ENCODE peak calls at places on chromosome 15, in seven cellular contexts. One of them, this sample, is unnamed.
A peak's percentile ranks its signal among the peaks of the same experiment; 100 is the strongest.

GRCh38 chr15:57510647-57511046 is 81.1 kb upstream of the MYZAP start:
- DNase-seq in coronary artery: no peak
- DNase-seq in right atrium auricular region: peak; percentile 80
- DNase-seq in AG04450: peak; percentile 85
- DNase-seq in body of pancreas: peak; percentile 92
- DNase-seq in tibial nerve: no peak
- DNase-seq in choroid plexus epithelial cell: peak; percentile 91
- DNase-seq in this sample: peak; percentile 18

GRCh38 chr15:61929452-61929851 is 130.8 kb downstream of the VPS13C start:
- DNase-seq in tibial nerve: no peak
- DNase-seq in body of pancreas: no peak
- DNase-seq in coronary artery: no peak
- DNase-seq in AG04450: no peak
- DNase-seq in right atrium auricular region: no peak
- DNase-seq in choroid plexus epithelial cell: no peak
- DNase-seq in this sample: no peak

GRCh38 chr15:99123706-99124451 is 19.0 kb downstream of the SYNM start:
- DNase-seq in right atrium auricular region: peak; percentile 93
- DNase-seq in tibial nerve: peak; percentile 72
- DNase-seq in coronary artery: peak; percentile 96
- DNase-seq in body of pancreas: peak; percentile 82
- DNase-seq in choroid plexus epithelial cell: peak; percentile 89
- DNase-seq in AG04450: peak; percentile 83
- DNase-seq in this sample: peak; percentile 93

GRCh38 chr15:51312754-51313390 is 25.5 kb downstream of the CYP19A1 start:
- DNase-seq in right atrium auricular region: no peak
- DNase-seq in tibial nerve: no peak
- DNase-seq in body of pancreas: no peak
- DNase-seq in coronary artery: peak; percentile 62
- DNase-seq in choroid plexus epithelial cell: no peak
- DNase-seq in AG04450: no peak
- DNase-seq in this sample: no peak

GRCh38 chr15:63374686-63375520 is 6.7 kb downstream of the CA12 start:
- DNase-seq in tibial nerve: peak; percentile 57
- DNase-seq in AG04450: peak; percentile 49
- DNase-seq in right atrium auricular region: peak; percentile 73
- DNase-seq in choroid plexus epithelial cell: peak; percentile 86
- DNase-seq in coronary artery: peak; percentile 67
- DNase-seq in body of pancreas: no peak
- DNase-seq in this sample: no peak

GRCh38 chr15:29139540-29140459 is 129.8 kb downstream of the NSMCE3 start:
- DNase-seq in right atrium auricular region: no peak
- DNase-seq in AG04450: no peak
- DNase-seq in tibial nerve: no peak
- DNase-seq in choroid plexus epithelial cell: peak; percentile 63
- DNase-seq in coronary artery: peak; percentile 65
- DNase-seq in body of pancreas: peak; percentile 70
- DNase-seq in this sample: no peak

GRCh38 chr15:39133201-39133600 is 447.7 kb upstream of the THBS1 start:
- DNase-seq in body of pancreas: no peak
- DNase-seq in right atrium auricular region: no peak
- DNase-seq in choroid plexus epithelial cell: peak; percentile 85
- DNase-seq in coronary artery: no peak
- DNase-seq in tibial nerve: no peak
- DNase-seq in AG04450: peak; percentile 56
- DNase-seq in this sample: peak; percentile 89

GRCh38 chr15:65338366-65338765 is 33.9 kb downstream of the RNU5B-1 start:
- DNase-seq in right atrium auricular region: no peak
- DNase-seq in AG04450: no peak
- DNase-seq in tibial nerve: no peak
- DNase-seq in coronary artery: no peak
- DNase-seq in body of pancreas: no peak
- DNase-seq in choroid plexus epithelial cell: no peak
- DNase-seq in this sample: no peak

GRCh38 chr15:92819312-92820232 is 80.6 kb upstream of the CHD2 start:
- DNase-seq in tibial nerve: no peak
- DNase-seq in coronary artery: no peak
- DNase-seq in AG04450: no peak
- DNase-seq in right atrium auricular region: no peak
- DNase-seq in body of pancreas: no peak
- DNase-seq in choroid plexus epithelial cell: peak; percentile 22
- DNase-seq in this sample: no peak

GRCh38 chr15:23690450-23690852 is 3.3 kb upstream of the NDN start:
- DNase-seq in coronary artery: no peak
- DNase-seq in AG04450: peak; percentile 49
- DNase-seq in right atrium auricular region: no peak
- DNase-seq in tibial nerve: peak; percentile 43
- DNase-seq in choroid plexus epithelial cell: peak; percentile 41
- DNase-seq in body of pancreas: peak; percentile 81
- DNase-seq in this sample: peak; percentile 8

GRCh38 chr15:58582150-58582549 is 150.4 kb downstream of the LIPC start:
- DNase-seq in AG04450: no peak
- DNase-seq in coronary artery: no peak
- DNase-seq in choroid plexus epithelial cell: no peak
- DNase-seq in tibial nerve: no peak
- DNase-seq in right atrium auricular region: no peak
- DNase-seq in body of pancreas: no peak
- DNase-seq in this sample: no peak

GRCh38 chr15:32952062-32952461 is 234.3 kb downstream of the GREM1 start:
- DNase-seq in right atrium auricular region: no peak
- DNase-seq in body of pancreas: no peak
- DNase-seq in choroid plexus epithelial cell: no peak
- DNase-seq in AG04450: no peak
- DNase-seq in coronary artery: no peak
- DNase-seq in tibial nerve: no peak
- DNase-seq in this sample: no peak

GRCh38 chr15:40878785-40879184 is 4.8 kb upstream of the RHOV start:
- DNase-seq in body of pancreas: no peak
- DNase-seq in choroid plexus epithelial cell: peak; percentile 54
- DNase-seq in tibial nerve: no peak
- DNase-seq in right atrium auricular region: no peak
- DNase-seq in AG04450: no peak
- DNase-seq in coronary artery: no peak
- DNase-seq in this sample: no peak

GRCh38 chr15:41983621-41984571 is 11.5 kb upstream of the EHD4 start:
- DNase-seq in right atrium auricular region: no peak
- DNase-seq in coronary artery: peak; percentile 46
- DNase-seq in AG04450: no peak
- DNase-seq in choroid plexus epithelial cell: no peak
- DNase-seq in body of pancreas: no peak
- DNase-seq in tibial nerve: no peak
- DNase-seq in this sample: no peak

GRCh38 chr15:57485869-57486268 is 105.8 kb upstream of the MYZAP start:
- DNase-seq in coronary artery: no peak
- DNase-seq in choroid plexus epithelial cell: peak; percentile 59
- DNase-seq in tibial nerve: no peak
- DNase-seq in body of pancreas: peak; percentile 88
- DNase-seq in AG04450: peak; percentile 47
- DNase-seq in right atrium auricular region: no peak
- DNase-seq in this sample: no peak

DNA sequence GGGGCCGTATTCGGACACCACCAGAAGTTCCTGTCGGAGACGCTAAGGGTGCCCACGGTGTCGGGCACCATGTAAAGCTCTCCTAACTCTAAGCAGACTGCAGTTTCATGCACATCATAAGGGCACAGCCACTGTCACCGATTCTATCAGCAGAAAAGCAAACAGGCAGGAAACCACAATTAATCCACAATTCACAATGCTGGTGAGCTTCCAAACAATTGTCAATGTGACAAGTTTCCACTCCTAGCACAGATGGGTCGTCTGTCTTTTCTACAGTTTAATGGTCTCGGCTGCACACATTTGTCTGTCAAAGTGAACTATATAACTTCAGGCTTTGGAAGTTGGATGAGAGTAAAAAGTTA is 8.8 kb upstream of the OCA2 start:
- DNase-seq in tibial nerve: no peak
- DNase-seq in body of pancreas: no peak
- DNase-seq in coronary artery: no peak
- DNase-seq in choroid plexus epithelial cell: no peak
- DNase-seq in right atrium auricular region: no peak
- DNase-seq in AG04450: no peak
- DNase-seq in this sample: no peak
- H3K4me3 ChIP-seq in tibial nerve: no peak overlapping the region
- H3K4me3 ChIP-seq in body of pancreas: no peak overlapping the region
- H3K4me3 ChIP-seq in coronary artery: peak overlapping the region; percentile 71
- H3K4me3 ChIP-seq in choroid plexus epithelial cell: no peak overlapping the region
- H3K4me3 ChIP-seq in right atrium auricular region: no peak overlapping the region
- H3K4me3 ChIP-seq in AG04450: no peak overlapping the region
- H3K4me3 ChIP-seq in this sample: no peak overlapping the region

GRCh38 chr15:54816406-54816805 is 380.3 kb downstream of the RSL24D1 start:
- DNase-seq in coronary artery: no peak
- DNase-seq in right atrium auricular region: no peak
- DNase-seq in tibial nerve: no peak
- DNase-seq in AG04450: no peak
- DNase-seq in choroid plexus epithelial cell: no peak
- DNase-seq in body of pancreas: no peak
- DNase-seq in this sample: no peak

GRCh38 chr15:54820098-54820497 is 376.6 kb downstream of the RSL24D1 start:
- DNase-seq in body of pancreas: no peak
- DNase-seq in choroid plexus epithelial cell: no peak
- DNase-seq in AG04450: no peak
- DNase-seq in tibial nerve: no peak
- DNase-seq in right atrium auricular region: no peak
- DNase-seq in coronary artery: no peak
- DNase-seq in this sample: no peak

GRCh38 chr15:54810496-54810895 is 386.2 kb downstream of the RSL24D1 start:
- DNase-seq in choroid plexus epithelial cell: no peak
- DNase-seq in coronary artery: no peak
- DNase-seq in tibial nerve: no peak
- DNase-seq in AG04450: no peak
- DNase-seq in right atrium auricular region: no peak
- DNase-seq in body of pancreas: no peak
- DNase-seq in this sample: no peak

GRCh38 chr15:54812383-54812782 is 384.4 kb downstream of the RSL24D1 start:
- DNase-seq in coronary artery: no peak
- DNase-seq in body of pancreas: no peak
- DNase-seq in AG04450: no peak
- DNase-seq in right atrium auricular region: no peak
- DNase-seq in choroid plexus epithelial cell: no peak
- DNase-seq in tibial nerve: no peak
- DNase-seq in this sample: no peak

GRCh38 chr15:54815546-54815945 is 381.2 kb downstream of the RSL24D1 start:
- DNase-seq in choroid plexus epithelial cell: no peak
- DNase-seq in right atrium auricular region: no peak
- DNase-seq in body of pancreas: no peak
- DNase-seq in AG04450: no peak
- DNase-seq in tibial nerve: no peak
- DNase-seq in coronary artery: no peak
- DNase-seq in this sample: no peak
- TF ChIP-seq CTCF in choroid plexus epithelial cell: no peak
- TF ChIP-seq CTCF in right atrium auricular region: no peak
- TF ChIP-seq CTCF in body of pancreas: no peak
- TF ChIP-seq CTCF in AG04450: no peak
- TF ChIP-seq CTCF in tibial nerve: no peak
- TF ChIP-seq CTCF in coronary artery: no peak
- TF ChIP-seq CTCF in this sample: no peak

GRCh38 chr15:85333132-85333831 is 47.1 kb upstream of the AKAP13 start:
- DNase-seq in AG04450: peak; percentile 84
- DNase-seq in right atrium auricular region: no peak
- DNase-seq in coronary artery: no peak
- DNase-seq in body of pancreas: no peak
- DNase-seq in choroid plexus epithelial cell: peak; percentile 94
- DNase-seq in tibial nerve: no peak
- DNase-seq in this sample: peak; percentile 79

GRCh38 chr15:85330941-85331588 is 49.3 kb upstream of the AKAP13 start:
- DNase-seq in choroid plexus epithelial cell: peak; percentile 99
- DNase-seq in tibial nerve: peak; percentile 87
- DNase-seq in right atrium auricular region: peak; percentile 94
- DNase-seq in AG04450: no peak
- DNase-seq in coronary artery: peak; percentile 90
- DNase-seq in body of pancreas: peak; percentile 92
- DNase-seq in this sample: peak; percentile 80

GRCh38 chr15:85329561-85330421 is 50.6 kb upstream of the AKAP13 start:
- DNase-seq in body of pancreas: peak; percentile 35
- DNase-seq in choroid plexus epithelial cell: peak; percentile 83
- DNase-seq in right atrium auricular region: no peak
- DNase-seq in AG04450: no peak
- DNase-seq in tibial nerve: peak; percentile 21
- DNase-seq in coronary artery: no peak
- DNase-seq in this sample: no peak

GRCh38 chr15:85334241-85334640 is 46.2 kb upstream of the AKAP13 start:
- DNase-seq in tibial nerve: no peak
- DNase-seq in body of pancreas: no peak
- DNase-seq in right atrium auricular region: no peak
- DNase-seq in coronary artery: no peak
- DNase-seq in choroid plexus epithelial cell: no peak
- DNase-seq in AG04450: no peak
- DNase-seq in this sample: no peak

GRCh38 chr15:85331666-85332261 is 48.6 kb upstream of the AKAP13 start:
- DNase-seq in right atrium auricular region: no peak
- DNase-seq in body of pancreas: no peak
- DNase-seq in coronary artery: no peak
- DNase-seq in tibial nerve: no peak
- DNase-seq in AG04450: no peak
- DNase-seq in choroid plexus epithelial cell: no peak
- DNase-seq in this sample: no peak
- H3K4me3 ChIP-seq in right atrium auricular region: no peak overlapping the region
- H3K4me3 ChIP-seq in body of pancreas: no peak overlapping the region
- H3K4me3 ChIP-seq in coronary artery: peak overlapping the region; percentile 4
- H3K4me3 ChIP-seq in tibial nerve: no peak overlapping the region
- H3K4me3 ChIP-seq in AG04450: no peak overlapping the region
- H3K4me3 ChIP-seq in choroid plexus epithelial cell: no peak overlapping the region
- H3K4me3 ChIP-seq in this sample: no peak overlapping the region

DNA sequence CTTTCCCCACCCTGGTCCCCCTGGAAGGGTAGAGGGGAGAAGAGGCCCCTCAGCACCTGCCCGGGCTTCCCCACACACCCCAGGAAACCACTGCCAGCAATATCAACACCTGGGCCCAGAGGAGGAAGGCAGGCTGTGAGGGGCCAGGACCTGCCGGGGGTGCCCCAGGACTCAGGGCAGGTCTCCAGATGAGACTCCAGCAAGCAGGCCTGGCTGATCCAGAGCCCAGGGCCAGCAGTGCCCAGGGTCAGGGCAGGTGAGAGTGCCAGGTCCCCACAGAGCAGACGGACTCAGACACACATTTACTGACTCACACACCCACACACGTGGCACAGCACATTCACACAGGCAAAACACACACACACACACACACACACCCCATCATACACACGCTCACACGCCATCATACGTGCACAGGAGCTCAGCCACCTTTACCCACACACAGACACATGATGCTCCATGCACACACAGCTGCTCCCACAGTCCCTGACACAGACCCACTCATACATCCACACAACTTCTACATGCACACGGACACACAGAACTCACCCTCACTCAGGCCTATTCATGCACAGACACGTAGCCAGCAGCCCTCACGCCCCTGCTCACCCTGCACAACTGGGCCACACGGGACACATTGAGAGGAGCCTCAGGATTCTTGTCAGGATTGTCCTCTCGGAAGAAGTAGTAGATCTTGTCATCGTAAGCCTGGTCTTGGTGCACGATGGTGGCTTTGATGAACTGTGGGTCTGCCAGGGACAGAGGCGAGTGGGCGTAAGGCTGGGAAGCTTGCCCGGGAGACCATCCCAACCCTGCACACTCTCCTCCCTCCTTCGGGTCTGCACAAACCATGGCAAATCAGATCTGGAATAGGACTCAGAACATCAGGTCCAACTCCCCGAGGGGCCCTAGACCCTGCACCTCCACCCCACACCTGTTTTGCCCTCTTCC is 17.5 kb downstream of the SEMA7A start:
- DNase-seq in tibial nerve: no peak
- DNase-seq in AG04450: no peak
- DNase-seq in body of pancreas: no peak
- DNase-seq in coronary artery: no peak
- DNase-seq in right atrium auricular region: no peak
- DNase-seq in choroid plexus epithelial cell: no peak
- DNase-seq in this sample: no peak
- TF ChIP-seq CTCF in tibial nerve: no peak
- TF ChIP-seq CTCF in AG04450: no peak
- TF ChIP-seq CTCF in body of pancreas: no peak
- TF ChIP-seq CTCF in coronary artery: no peak
- TF ChIP-seq CTCF in right atrium auricular region: no peak
- TF ChIP-seq CTCF in choroid plexus epithelial cell: no peak
- TF ChIP-seq CTCF in this sample: no peak